ENCODE peak calls at places on chromosomes 16 and 17, in four cellular contexts. A, P, U and R are unnamed samples. For H3K4me1, the result is how much of the 10 kb centered on the place peaks cover.

GRCh38 chr16:17334096-17334495 is 136.7 kb downstream of the XYLT1 start:
- DNase-seq in A (no peak), P (no peak), U (no peak), R (no peak)

GRCh38 chr17:50532452-50533024 is at the start of gene EPN3:
- DNase-seq in A (no peak), P (peak), U (no peak), R (peak)

GRCh38 chr17:15236281-15237105 is 28.6 kb downstream of the PMP22 start:
- DNase-seq in A (no peak), P (no peak), U (no peak), R (no peak)

GRCh38 chr16:85574672-85575475 is 38.2 kb upstream of the GSE1 start:
- DNase-seq in A (no peak), P (no peak), U (no peak), R (no peak)

GRCh38 chr17:75273968-75274708 is 3.1 kb upstream of the MIF4GD start:
- DNase-seq in A (no peak), P (no peak), U (peak), R (no peak)

GRCh38 chr16:82636485-82636884 is 9.7 kb downstream of the CDH13 start:
- DNase-seq in A (no peak), P (no peak), U (no peak), R (no peak)

GRCh38 chr16:11627822-11628457 is 40.3 kb upstream of the SNN start:
- DNase-seq in A (no peak), P (no peak), U (no peak), R (no peak)

GRCh38 chr17:36705651-36706436 is 104.5 kb downstream of the MRM1 start:
- DNase-seq in A (no peak), P (peak), U (peak), R (no peak)

GRCh38 chr16:27097671-27098275 is 31.0 kb downstream of the C16orf82 start:
- DNase-seq in A (peak), P (no peak), U (no peak), R (no peak)

GRCh38 chr16:57603110-57604024 is 25.1 kb upstream of the ADGRG1 start:
- DNase-seq in A (no peak), P (no peak), U (no peak), R (no peak)

GRCh38 chr16:25198021-25198420 is 18.7 kb upstream of the AQP8 start:
- DNase-seq in A (no peak), P (no peak), U (no peak), R (no peak)

GRCh38 chr17:11803226-11803625 is 194.0 kb downstream of the ZNF18 start:
- DNase-seq in A (no peak), P (no peak), U (no peak), R (no peak)

GRCh38 chr16:22813223-22813945 is 578 bp upstream of the HS3ST2 start:
- DNase-seq in A (peak), P (peak), U (no peak), R (peak)

GRCh38 chr17:67178555-67178954 is 66.4 kb downstream of the HELZ start:
- DNase-seq in A (no peak), P (no peak), U (no peak), R (no peak)

GRCh38 chr17:66994943-66995535 is 30.5 kb downstream of the CACNG4 start:
- DNase-seq in A (no peak), P (no peak), U (no peak), R (no peak)

GRCh38 chr16:79662122-79662521 is 61.6 kb upstream of the MAF start:
- DNase-seq in A (no peak), P (no peak), U (no peak), R (no peak)

GRCh38 chr17:64063088-64063487 is 42.7 kb upstream of the ICAM2 start:
- DNase-seq in A (no peak), P (no peak), U (no peak), R (no peak)

GRCh38 chr17:4631836-4632582 is 9.5 kb downstream of the ALOX15 start:
- DNase-seq in A (no peak), P (no peak), U (no peak), R (no peak)

GRCh38 chr16:86381491-86381890 is 128.8 kb upstream of the FOXF1 start:
- DNase-seq in A (no peak), P (no peak), U (no peak), R (no peak)

GRCh38 chr16:87324411-87325275 is 7.5 kb upstream of the C16orf95 start:
- DNase-seq in A (no peak), P (peak), U (peak), R (no peak)

GRCh38 chr17:83030432-83030831 is 49.0 kb upstream of the METRNL start:
- DNase-seq in A (no peak), P (no peak), U (peak), R (no peak)

GRCh38 chr16:69396187-69397061 is 10.6 kb upstream of the TERF2 start:
- DNase-seq in A (no peak), P (no peak), U (no peak), R (no peak)

GRCh38 chr16:874366-875181 is 74.0 kb upstream of the GNG13 start:
- DNase-seq in A (peak), P (no peak), U (no peak), R (peak)
- H3K4me1 ChIP-seq in A (under half), P (under half), U (under half), R (under half)

DNA sequence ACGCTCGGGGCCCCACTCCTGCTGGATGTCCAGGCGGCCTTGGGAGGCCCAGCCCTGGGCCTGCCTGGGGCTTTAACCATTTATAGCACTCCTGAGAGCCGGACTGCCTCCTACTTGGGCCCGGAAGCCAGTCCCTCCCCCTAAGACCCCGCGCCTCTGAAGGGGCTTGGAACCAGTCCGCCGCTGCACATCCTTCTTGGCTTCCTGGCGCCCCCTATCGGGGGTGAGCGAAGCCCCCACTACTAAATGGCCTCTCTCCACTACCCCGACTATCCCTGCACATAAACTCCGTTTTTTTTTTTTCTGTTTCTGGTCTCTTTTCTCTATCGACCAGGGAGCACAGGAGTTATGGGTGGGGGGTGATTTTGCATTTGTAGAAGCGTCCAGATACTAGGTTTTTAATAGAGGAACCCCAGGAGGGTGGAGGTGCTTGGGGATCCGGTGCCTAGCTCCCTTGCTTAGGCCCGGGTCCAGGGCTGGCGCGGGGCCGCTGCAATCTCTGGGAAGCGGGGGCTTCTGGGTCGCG is 633 bp upstream of the NOL3 start:
- DNase-seq in A (no peak), P (peak), U (no peak), R (no peak)
- H3K4me1 ChIP-seq in A (half or more), P (under half), U (half or more), R (half or more)

DNA sequence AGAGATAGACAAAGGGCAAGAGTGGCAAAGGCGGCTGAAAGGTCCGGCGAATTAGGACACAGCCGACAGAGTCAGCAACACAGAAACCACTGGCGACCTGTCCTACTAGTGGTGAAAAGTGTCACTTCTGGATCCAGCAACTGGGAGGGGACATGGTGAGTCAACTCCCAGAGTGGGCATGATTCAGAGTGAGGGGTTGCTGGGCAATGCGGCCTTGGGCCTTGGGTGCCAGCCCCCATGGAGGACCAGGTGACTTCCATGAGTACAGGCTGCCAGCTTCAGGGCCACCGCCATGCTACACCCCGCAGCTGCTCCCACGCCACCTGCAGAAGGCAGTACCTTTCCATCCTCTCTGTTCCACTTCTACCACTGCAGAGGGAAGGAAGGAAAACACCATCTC is 110.6 kb downstream of the ZFHX3 start:
- DNase-seq in A (no peak), P (no peak), U (peak), R (no peak)
- H3K4me1 ChIP-seq in A (half or more), P (under half), U (half or more), R (under half)

DNA sequence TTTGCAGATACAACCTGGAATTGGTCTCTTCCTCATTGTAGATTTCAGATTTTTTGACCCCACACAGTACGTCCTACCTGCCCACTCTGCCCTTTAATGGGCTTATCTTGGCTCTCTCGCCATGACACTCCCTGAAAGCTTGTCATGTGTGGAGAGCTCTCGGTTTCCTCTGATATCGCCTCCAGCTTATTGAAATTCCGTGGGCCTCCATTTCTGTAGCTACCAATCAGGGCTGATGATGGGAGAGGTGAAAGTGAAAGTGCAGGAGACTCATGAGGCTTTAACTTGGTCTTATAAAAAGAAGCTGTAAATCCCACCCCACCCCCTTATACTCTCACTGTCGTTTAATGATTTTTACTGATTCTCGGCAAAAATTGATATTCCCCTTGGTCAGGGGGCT is 17.7 kb downstream of the HOXB1 start:
- DNase-seq in A (no peak), P (no peak), U (no peak), R (no peak)
- H3K4me1 ChIP-seq in A (under half), P (under half), U (under half), R (under half)

DNA sequence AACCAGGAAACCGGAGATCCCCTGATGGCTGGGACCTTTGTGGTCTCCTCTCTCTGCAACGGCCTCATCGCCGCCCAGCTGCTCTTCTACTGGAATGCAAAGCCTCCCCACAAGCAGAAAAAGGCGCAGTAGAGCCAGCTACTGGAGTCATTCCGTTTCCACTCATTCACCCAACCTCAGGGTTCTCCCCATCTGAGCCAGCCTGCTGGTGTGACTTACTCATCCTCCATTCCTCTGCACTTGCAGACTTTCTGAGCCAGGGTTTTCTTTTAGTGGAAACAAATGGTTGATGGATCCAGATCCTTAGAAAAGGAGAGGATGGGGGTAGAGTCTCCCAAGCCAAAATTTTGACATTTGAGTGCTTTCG is 2.5 kb downstream of the SOX15 start:
- DNase-seq in A (no peak), P (no peak), U (no peak), R (no peak)
- H3K4me1 ChIP-seq in A (half or more), P (under half), U (half or more), R (under half)